ENCODE peak calls at places on chromosomes 4 and X, in seven cellular contexts. One of them, this sample, is unnamed.
A peak's percentile ranks its signal among the peaks of the same experiment; 100 is the strongest.

GRCh38 chr4:26076000-26076587 is 162.1 kb downstream of the SMIM20 start:
- DNase-seq in transverse colon: no peak
- DNase-seq in thoracic aorta: no peak
- DNase-seq in esophagus squamous epithelium: no peak
- DNase-seq in pancreas: no peak
- DNase-seq in CD8-positive, alpha-beta memory T cell: no peak
- DNase-seq in adrenal gland: peak; percentile 26
- DNase-seq in this sample: no peak

GRCh38 chr4:26238782-26239647 is 81.8 kb upstream of the RBPJ start:
- DNase-seq in transverse colon: no peak
- DNase-seq in thoracic aorta: no peak
- DNase-seq in esophagus squamous epithelium: no peak
- DNase-seq in pancreas: no peak
- DNase-seq in CD8-positive, alpha-beta memory T cell: no peak
- DNase-seq in adrenal gland: no peak
- DNase-seq in this sample: no peak

GRCh38 chr4:156829194-156829593 is 142.4 kb downstream of the PDGFC start:
- DNase-seq in transverse colon: no peak
- DNase-seq in thoracic aorta: no peak
- DNase-seq in esophagus squamous epithelium: no peak
- DNase-seq in pancreas: no peak
- DNase-seq in CD8-positive, alpha-beta memory T cell: no peak
- DNase-seq in adrenal gland: peak; percentile 60
- DNase-seq in this sample: no peak

GRCh38 chrX:69158166-69159040 is 6.8 kb downstream of the PJA1 start:
- DNase-seq in transverse colon: peak; percentile 37
- DNase-seq in thoracic aorta: peak; percentile 31
- DNase-seq in esophagus squamous epithelium: no peak
- DNase-seq in pancreas: peak; percentile 80
- DNase-seq in CD8-positive, alpha-beta memory T cell: peak; percentile 26
- DNase-seq in adrenal gland: peak; percentile 60
- DNase-seq in this sample: peak; percentile 57

GRCh38 chrX:101460669-101461068 is 24.6 kb upstream of the ARMCX4 start:
- DNase-seq in transverse colon: no peak
- DNase-seq in thoracic aorta: no peak
- DNase-seq in esophagus squamous epithelium: no peak
- DNase-seq in pancreas: no peak
- DNase-seq in CD8-positive, alpha-beta memory T cell: no peak
- DNase-seq in adrenal gland: no peak
- DNase-seq in this sample: no peak

GRCh38 chrX:68570598-68570997 is 71.7 kb downstream of the YIPF6 start:
- DNase-seq in transverse colon: no peak
- DNase-seq in thoracic aorta: no peak
- DNase-seq in esophagus squamous epithelium: no peak
- DNase-seq in pancreas: no peak
- DNase-seq in CD8-positive, alpha-beta memory T cell: no peak
- DNase-seq in adrenal gland: no peak
- DNase-seq in this sample: no peak

GRCh38 chr4:138734746-138735145 is 280.8 kb upstream of the NOCT start:
- DNase-seq in transverse colon: no peak
- DNase-seq in thoracic aorta: no peak
- DNase-seq in esophagus squamous epithelium: no peak
- DNase-seq in pancreas: no peak
- DNase-seq in CD8-positive, alpha-beta memory T cell: no peak
- DNase-seq in adrenal gland: no peak
- DNase-seq in this sample: no peak

GRCh38 chrX:2252331-2253065 is 248.3 kb downstream of the DHRSX start:
- DNase-seq in transverse colon: no peak
- DNase-seq in thoracic aorta: no peak
- DNase-seq in esophagus squamous epithelium: no peak
- DNase-seq in pancreas: no peak
- DNase-seq in CD8-positive, alpha-beta memory T cell: no peak
- DNase-seq in adrenal gland: no peak
- DNase-seq in this sample: no peak

GRCh38 chr4:99024481-99025275 is 29.2 kb downstream of the METAP1 start:
- DNase-seq in transverse colon: peak; percentile 48
- DNase-seq in thoracic aorta: no peak
- DNase-seq in esophagus squamous epithelium: no peak
- DNase-seq in pancreas: no peak
- DNase-seq in CD8-positive, alpha-beta memory T cell: no peak
- DNase-seq in adrenal gland: no peak
- DNase-seq in this sample: no peak

GRCh38 chrX:107288676-107289075 is 82.3 kb downstream of the DNAAF6 start:
- DNase-seq in transverse colon: no peak
- DNase-seq in thoracic aorta: no peak
- DNase-seq in esophagus squamous epithelium: no peak
- DNase-seq in pancreas: no peak
- DNase-seq in CD8-positive, alpha-beta memory T cell: no peak
- DNase-seq in adrenal gland: no peak
- DNase-seq in this sample: no peak

GRCh38 chrX:8565729-8566128 is 101.1 kb downstream of the VCX3B start:
- DNase-seq in transverse colon: no peak
- DNase-seq in thoracic aorta: no peak
- DNase-seq in esophagus squamous epithelium: no peak
- DNase-seq in pancreas: no peak
- DNase-seq in CD8-positive, alpha-beta memory T cell: no peak
- DNase-seq in adrenal gland: no peak
- DNase-seq in this sample: no peak

GRCh38 chr4:5996641-5997040 is 21.6 kb downstream of the C4orf50 start:
- DNase-seq in transverse colon: no peak
- DNase-seq in thoracic aorta: no peak
- DNase-seq in esophagus squamous epithelium: no peak
- DNase-seq in pancreas: no peak
- DNase-seq in CD8-positive, alpha-beta memory T cell: no peak
- DNase-seq in adrenal gland: no peak
- DNase-seq in this sample: no peak

GRCh38 chr4:53656421-53656981 is 65.2 kb upstream of the LNX1 start:
- DNase-seq in transverse colon: no peak
- DNase-seq in thoracic aorta: no peak
- DNase-seq in esophagus squamous epithelium: no peak
- DNase-seq in pancreas: no peak
- DNase-seq in CD8-positive, alpha-beta memory T cell: no peak
- DNase-seq in adrenal gland: no peak
- DNase-seq in this sample: no peak
- H3K4me1 ChIP-seq in transverse colon: peaks cover 23% of the 10 kb centered on the region
- H3K4me1 ChIP-seq in thoracic aorta: peaks cover 29% of the 10 kb centered on the region
- H3K4me1 ChIP-seq in esophagus squamous epithelium: peaks cover 7% of the 10 kb centered on the region
- H3K4me1 ChIP-seq in pancreas: peaks cover 20% of the 10 kb centered on the region
- H3K4me1 ChIP-seq in CD8-positive, alpha-beta memory T cell: no peaks in the 10 kb centered on the region
- H3K4me1 ChIP-seq in adrenal gland: peaks cover 16% of the 10 kb centered on the region
- H3K4me1 ChIP-seq in this sample: peaks cover 10% of the 10 kb centered on the region

GRCh38 chr4:102869569-102870227 is 906 bp downstream of the CISD2 start:
- DNase-seq in transverse colon: no peak
- DNase-seq in thoracic aorta: no peak
- DNase-seq in esophagus squamous epithelium: no peak
- DNase-seq in pancreas: no peak
- DNase-seq in CD8-positive, alpha-beta memory T cell: no peak
- DNase-seq in adrenal gland: no peak
- DNase-seq in this sample: no peak
- H3K4me1 ChIP-seq in transverse colon: peaks cover 30% of the 10 kb centered on the region
- H3K4me1 ChIP-seq in thoracic aorta: peaks cover 14% of the 10 kb centered on the region
- H3K4me1 ChIP-seq in esophagus squamous epithelium: peaks cover 8% of the 10 kb centered on the region
- H3K4me1 ChIP-seq in pancreas: no peaks in the 10 kb centered on the region
- H3K4me1 ChIP-seq in CD8-positive, alpha-beta memory T cell: peaks cover 26% of the 10 kb centered on the region
- H3K4me1 ChIP-seq in adrenal gland: no peaks in the 10 kb centered on the region
- H3K4me1 ChIP-seq in this sample: no peaks in the 10 kb centered on the region

DNA sequence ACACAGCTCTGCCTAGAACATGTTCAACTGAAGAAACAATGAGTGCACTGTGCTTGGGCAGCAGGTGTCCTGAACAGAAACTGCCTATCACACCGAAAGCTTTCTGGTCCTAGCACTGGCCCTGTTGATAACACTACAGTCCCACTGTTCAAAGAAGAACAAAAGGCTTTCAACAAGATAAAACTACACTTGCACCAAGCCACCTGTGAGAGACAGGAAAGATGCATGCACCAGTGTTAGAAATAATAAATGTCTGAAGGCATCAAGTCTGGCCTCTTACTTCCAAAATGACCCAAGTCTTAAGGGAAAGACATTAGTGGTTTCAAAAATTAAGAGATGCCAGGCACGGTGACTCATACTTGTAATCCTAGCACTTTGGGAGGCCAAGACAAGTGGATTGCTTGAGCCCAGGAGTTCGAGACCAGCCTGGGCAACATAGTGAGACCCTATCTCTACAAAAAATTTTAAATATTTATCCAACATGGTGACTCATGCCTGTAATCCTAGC is 68.7 kb downstream of the APBB2 start:
- DNase-seq in transverse colon: no peak
- DNase-seq in thoracic aorta: no peak
- DNase-seq in esophagus squamous epithelium: no peak
- DNase-seq in pancreas: no peak
- DNase-seq in CD8-positive, alpha-beta memory T cell: no peak
- DNase-seq in adrenal gland: no peak
- DNase-seq in this sample: no peak
- H3K4me1 ChIP-seq in transverse colon: peaks cover 48% of the 10 kb centered on the region
- H3K4me1 ChIP-seq in thoracic aorta: peaks cover 92% of the 10 kb centered on the region
- H3K4me1 ChIP-seq in esophagus squamous epithelium: no peaks in the 10 kb centered on the region
- H3K4me1 ChIP-seq in pancreas: no peaks in the 10 kb centered on the region
- H3K4me1 ChIP-seq in CD8-positive, alpha-beta memory T cell: no peaks in the 10 kb centered on the region
- H3K4me1 ChIP-seq in adrenal gland: peaks cover 29% of the 10 kb centered on the region
- H3K4me1 ChIP-seq in this sample: peaks cover 11% of the 10 kb centered on the region

DNA sequence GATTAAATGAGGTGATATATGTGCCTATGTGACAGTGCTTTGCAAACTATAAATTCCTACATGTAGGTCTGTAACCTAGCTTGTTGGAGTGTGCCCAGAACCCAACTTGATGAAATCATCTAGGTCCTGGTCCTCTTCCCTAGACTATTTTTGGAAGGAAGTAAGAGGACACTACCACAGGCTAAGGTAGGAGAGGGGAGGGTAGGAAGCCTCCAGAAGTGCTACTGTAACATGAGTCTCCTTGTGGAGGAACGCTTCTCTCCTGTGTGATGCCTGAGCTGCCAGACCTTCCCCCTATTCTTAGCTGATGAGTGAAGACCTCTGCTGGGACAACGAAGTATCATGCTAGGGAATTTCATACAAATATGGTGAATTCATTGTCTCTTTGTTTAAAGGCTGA is 41.8 kb upstream of the IL21 start:
- DNase-seq in transverse colon: no peak
- DNase-seq in thoracic aorta: no peak
- DNase-seq in esophagus squamous epithelium: no peak
- DNase-seq in pancreas: no peak
- DNase-seq in CD8-positive, alpha-beta memory T cell: no peak
- DNase-seq in adrenal gland: no peak
- DNase-seq in this sample: no peak
- H3K4me1 ChIP-seq in transverse colon: peaks cover 13% of the 10 kb centered on the region
- H3K4me1 ChIP-seq in thoracic aorta: peaks cover 26% of the 10 kb centered on the region
- H3K4me1 ChIP-seq in esophagus squamous epithelium: no peaks in the 10 kb centered on the region
- H3K4me1 ChIP-seq in pancreas: no peaks in the 10 kb centered on the region
- H3K4me1 ChIP-seq in CD8-positive, alpha-beta memory T cell: peaks cover 19% of the 10 kb centered on the region
- H3K4me1 ChIP-seq in adrenal gland: peaks cover 9% of the 10 kb centered on the region
- H3K4me1 ChIP-seq in this sample: peaks cover 2% of the 10 kb centered on the region